ENCODE peak calls at places on chromosomes 7 and 10, in six cellular contexts. C is small intestine; W is activated CD4-positive, alpha-beta T cell treated with anti-CD3 and anti-CD28 coated beads, Interleukin-2, amount 50 U/mL, for 1 hour; K is activated naive CD8-positive, alpha-beta T cell treated with anti-CD3 and anti-CD28 coated beads, Interleukin-2, amount 50 U/mL, for 24 hours; I is left cardiac atrium; F is choroid plexus epithelial cell. G is an unnamed sample.

GRCh38 chr10:110556993-110557601 is 10.4 kb upstream of the SMC3 start:
- DNase-seq in C (peak; percentile 39), W (peak; percentile 66), K (peak; percentile 77), I (peak; percentile 55), F (peak; percentile 73), G (no peak)

GRCh38 chr7:926061-927030 is 28.1 kb downstream of the ADAP1 start:
- DNase-seq in C (peak; percentile 95), W (no peak), K (no peak), I (peak; percentile 18), F (no peak), G (peak; percentile 83)

GRCh38 chr10:3578682-3579081 is 206.3 kb downstream of the KLF6 start:
- DNase-seq in C (no peak), W (no peak), K (no peak), I (no peak), F (no peak), G (no peak)

GRCh38 chr7:70557281-70557680 is 574.7 kb upstream of the GALNT17 start:
- DNase-seq in C (no peak), W (no peak), K (no peak), I (no peak), F (no peak), G (no peak)

GRCh38 chr7:151680810-151681209 is 161.1 kb upstream of the RHEB start:
- DNase-seq in C (no peak), W (no peak), K (no peak), I (no peak), F (peak; percentile 94), G (peak; percentile 92)

GRCh38 chr10:69768386-69768785 is 33.3 kb upstream of the COL13A1 start:
- DNase-seq in C (no peak), W (no peak), K (no peak), I (no peak), F (no peak), G (no peak)

GRCh38 chr7:90625562-90625961 is 29.4 kb downstream of the CDK14 start:
- DNase-seq in C (no peak), W (no peak), K (no peak), I (peak; percentile 51), F (peak; percentile 71), G (no peak)

GRCh38 chr10:100742067-100742771 is 3.2 kb upstream of the PAX2 start:
- DNase-seq in C (no peak), W (no peak), K (no peak), I (no peak), F (no peak), G (no peak)

GRCh38 chr7:116210345-116211005 is at the start of gene TES:
- DNase-seq in C (peak; percentile 85), W (peak; percentile 55), K (peak; percentile 75), I (peak; percentile 72), F (peak; percentile 72), G (no peak)

GRCh38 chr7:5283421-5284303 is 919 bp downstream of the SLC29A4 start:
- DNase-seq in C (no peak), W (no peak), K (no peak), I (no peak), F (peak; percentile 5), G (no peak)

GRCh38 chr7:158015403-158016116 is 572.1 kb downstream of the PTPRN2 start:
- DNase-seq in C (peak; percentile 25), W (no peak), K (no peak), I (no peak), F (no peak), G (no peak)

GRCh38 chr7:50329775-50330174 is 25.3 kb downstream of the IKZF1 start:
- DNase-seq in C (no peak), W (no peak), K (no peak), I (no peak), F (no peak), G (no peak)

GRCh38 chr7:131738066-131738465 is 181.6 kb upstream of the PODXL start:
- DNase-seq in C (no peak), W (no peak), K (no peak), I (no peak), F (no peak), G (no peak)

GRCh38 chr7:140983802-140984201 is 30.9 kb downstream of the MRPS33 start:
- DNase-seq in C (peak; percentile 49), W (no peak), K (no peak), I (no peak), F (peak; percentile 24), G (no peak)

GRCh38 chr7:129005186-129005585 is 49.7 kb downstream of the TNPO3 start:
- DNase-seq in C (no peak), W (no peak), K (no peak), I (no peak), F (no peak), G (no peak)

GRCh38 chr10:70756710-70757360 is 28.3 kb downstream of the TBATA start:
- DNase-seq in C (no peak), W (no peak), K (no peak), I (no peak), F (peak; percentile 74), G (no peak)

GRCh38 chr10:80199828-80200227 is 5.5 kb downstream of the ANXA11 start:
- DNase-seq in C (peak; percentile 62), W (no peak), K (no peak), I (peak; percentile 75), F (peak; percentile 91), G (peak; percentile 65)

GRCh38 chr7:155660059-155660757 is 15.7 kb downstream of the RBM33 start:
- DNase-seq in C (no peak), W (no peak), K (no peak), I (no peak), F (peak; percentile 50), G (no peak)

GRCh38 chr10:52729259-52730104 is 43.1 kb downstream of the MBL2 start:
- DNase-seq in C (peak; percentile 26), W (no peak), K (no peak), I (no peak), F (peak; percentile 68), G (no peak)

GRCh38 chr7:151143261-151144015 is 24.1 kb downstream of the GBX1 start:
- DNase-seq in C (no peak), W (no peak), K (no peak), I (no peak), F (no peak), G (no peak)

GRCh38 chr7:79868010-79868409 is 266.6 kb upstream of the GNAI1 start:
- DNase-seq in C (no peak), W (no peak), K (no peak), I (no peak), F (peak; percentile 59), G (no peak)

GRCh38 chr10:77673086-77673485 is 35.5 kb upstream of the KCNMA1 start:
- DNase-seq in C (no peak), W (no peak), K (no peak), I (no peak), F (no peak), G (no peak)

GRCh38 chr10:93999401-93999851 is 5.7 kb downstream of the PLCE1 start:
- DNase-seq in C (no peak), W (no peak), K (no peak), I (peak; percentile 73), F (peak; percentile 22), G (no peak)

GRCh38 chr10:95266674-95267095 is 24.1 kb downstream of the PDLIM1 start:
- DNase-seq in C (peak; percentile 96), W (no peak), K (no peak), I (no peak), F (peak; percentile 89), G (no peak)

GRCh38 chr7:68073701-68074100 is 1077.1 kb downstream of the TYW1 start:
- DNase-seq in C (no peak), W (no peak), K (no peak), I (no peak), F (no peak), G (no peak)

GRCh38 chr7:156827587-156828203 is 65.3 kb downstream of the LMBR1 start:
- DNase-seq in C (no peak), W (no peak), K (no peak), I (no peak), F (peak; percentile 67), G (no peak)

GRCh38 chr10:126570631-126571170 is 99.8 kb downstream of the C10orf90 start:
- DNase-seq in C (no peak), W (no peak), K (no peak), I (no peak), F (peak; percentile 42), G (no peak)

GRCh38 chr10:125691160-125691981 is 8.4 kb upstream of the TEX36 start:
- DNase-seq in C (no peak), W (no peak), K (no peak), I (no peak), F (no peak), G (no peak)

GRCh38 chr7:10312942-10313341 is 660.7 kb upstream of the PHF14 start:
- DNase-seq in C (no peak), W (no peak), K (no peak), I (no peak), F (no peak), G (no peak)

GRCh38 chr7:117781707-117782106 is 91.5 kb downstream of the CTTNBP2 start:
- DNase-seq in C (no peak), W (no peak), K (no peak), I (no peak), F (peak; percentile 3), G (no peak)

GRCh38 chr10:63935705-63936104 is 414.5 kb downstream of the REEP3 start:
- DNase-seq in C (no peak), W (no peak), K (no peak), I (no peak), F (peak; percentile 28), G (no peak)

GRCh38 chr7:38541440-38541839 is 89.7 kb downstream of the AMPH start:
- DNase-seq in C (no peak), W (no peak), K (no peak), I (no peak), F (no peak), G (no peak)

GRCh38 chr10:113712755-113713154 is 33.0 kb downstream of the CASP7 start:
- DNase-seq in C (no peak), W (no peak), K (no peak), I (no peak), F (no peak), G (no peak)

GRCh38 chr7:39375047-39375873 is 190.9 kb upstream of the YAE1 start:
- DNase-seq in C (no peak), W (no peak), K (no peak), I (no peak), F (no peak), G (no peak)

GRCh38 chr7:155002411-155003214 is at the start of gene PAXIP1:
- DNase-seq in C (peak; percentile 45), W (peak; percentile 24), K (peak; percentile 49), I (peak; percentile 44), F (no peak), G (no peak)

GRCh38 chr10:88081457-88082054 is 218.1 kb downstream of the PTEN start:
- DNase-seq in C (no peak), W (no peak), K (no peak), I (no peak), F (no peak), G (no peak)

GRCh38 chr7:151025924-151026671 is 1.8 kb upstream of the ATG9B start:
- DNase-seq in C (no peak), W (no peak), K (no peak), I (no peak), F (no peak), G (no peak)